ENCODE peak calls at places on chromosome 13, in six cellular contexts. One of them, this sample, is unnamed.
A peak's percentile ranks its signal among the peaks of the same experiment; 100 is the strongest.

GRCh38 chr13:67229438-67230242 is 496 bp downstream of the PCDH9 start:
- DNase-seq in endodermal cell: peak; percentile 64
- DNase-seq in heart right ventricle: no peak
- DNase-seq in prostate gland: no peak
- DNase-seq in body of pancreas: no peak
- DNase-seq in GM23338: peak; percentile 10
- DNase-seq in this sample: peak; percentile 2

GRCh38 chr13:110913911-110914292 is 967 bp downstream of the ANKRD10 start:
- DNase-seq in prostate gland: peak; percentile 29
- DNase-seq in heart right ventricle: no peak
- DNase-seq in endodermal cell: no peak
- DNase-seq in body of pancreas: no peak
- DNase-seq in GM23338: peak; percentile 51
- DNase-seq in this sample: no peak

GRCh38 chr13:106184778-106185177 is 350.7 kb downstream of the EFNB2 start:
- DNase-seq in body of pancreas: no peak
- DNase-seq in GM23338: no peak
- DNase-seq in prostate gland: no peak
- DNase-seq in endodermal cell: no peak
- DNase-seq in heart right ventricle: no peak
- DNase-seq in this sample: no peak

GRCh38 chr13:42600943-42601342 is 27.0 kb downstream of the TNFSF11 start:
- DNase-seq in body of pancreas: no peak
- DNase-seq in GM23338: no peak
- DNase-seq in heart right ventricle: no peak
- DNase-seq in prostate gland: no peak
- DNase-seq in endodermal cell: no peak
- DNase-seq in this sample: no peak

GRCh38 chr13:111006508-111007031 is 91.7 kb upstream of the ANKRD10 start:
- DNase-seq in heart right ventricle: peak; percentile 88
- DNase-seq in GM23338: peak; percentile 19
- DNase-seq in endodermal cell: peak; percentile 63
- DNase-seq in body of pancreas: peak; percentile 84
- DNase-seq in prostate gland: peak; percentile 44
- DNase-seq in this sample: peak; percentile 23

GRCh38 chr13:29583073-29583785 is 12.3 kb downstream of the SLC7A1 start:
- DNase-seq in endodermal cell: peak; percentile 61
- DNase-seq in GM23338: no peak
- DNase-seq in prostate gland: no peak
- DNase-seq in heart right ventricle: no peak
- DNase-seq in body of pancreas: no peak
- DNase-seq in this sample: no peak

GRCh38 chr13:92158335-92158734 is 759.9 kb downstream of the GPC5 start:
- DNase-seq in body of pancreas: no peak
- DNase-seq in endodermal cell: no peak
- DNase-seq in heart right ventricle: no peak
- DNase-seq in prostate gland: no peak
- DNase-seq in GM23338: no peak
- DNase-seq in this sample: no peak

GRCh38 chr13:61727714-61728275 is 312.1 kb upstream of the PCDH20 start:
- DNase-seq in body of pancreas: no peak
- DNase-seq in GM23338: no peak
- DNase-seq in prostate gland: no peak
- DNase-seq in heart right ventricle: no peak
- DNase-seq in endodermal cell: no peak
- DNase-seq in this sample: no peak

GRCh38 chr13:46751811-46752635 is 44.9 kb downstream of the ESD start:
- DNase-seq in heart right ventricle: no peak
- DNase-seq in GM23338: peak; percentile 13
- DNase-seq in body of pancreas: peak; percentile 34
- DNase-seq in endodermal cell: no peak
- DNase-seq in prostate gland: no peak
- DNase-seq in this sample: peak; percentile 19

GRCh38 chr13:34174671-34175145 is 356.8 kb downstream of the RFC3 start:
- DNase-seq in heart right ventricle: no peak
- DNase-seq in body of pancreas: no peak
- DNase-seq in endodermal cell: no peak
- DNase-seq in GM23338: no peak
- DNase-seq in prostate gland: no peak
- DNase-seq in this sample: peak; percentile 61

GRCh38 chr13:50444726-50445125 is 398.8 kb downstream of the DLEU7 start:
- DNase-seq in endodermal cell: peak; percentile 53
- DNase-seq in body of pancreas: no peak
- DNase-seq in heart right ventricle: no peak
- DNase-seq in prostate gland: no peak
- DNase-seq in GM23338: peak; percentile 15
- DNase-seq in this sample: no peak

GRCh38 chr13:111577429-111577828 is 257.0 kb downstream of the TEX29 start:
- DNase-seq in heart right ventricle: no peak
- DNase-seq in GM23338: no peak
- DNase-seq in prostate gland: no peak
- DNase-seq in endodermal cell: no peak
- DNase-seq in body of pancreas: no peak
- DNase-seq in this sample: no peak

GRCh38 chr13:76622336-76623045 is 263.7 kb downstream of the KCTD12 start:
- DNase-seq in endodermal cell: no peak
- DNase-seq in prostate gland: no peak
- DNase-seq in heart right ventricle: peak; percentile 41
- DNase-seq in body of pancreas: no peak
- DNase-seq in GM23338: no peak
- DNase-seq in this sample: no peak

GRCh38 chr13:52356327-52356726 is 49.6 kb downstream of the THSD1 start:
- DNase-seq in heart right ventricle: no peak
- DNase-seq in body of pancreas: no peak
- DNase-seq in prostate gland: no peak
- DNase-seq in GM23338: no peak
- DNase-seq in endodermal cell: no peak
- DNase-seq in this sample: no peak

GRCh38 chr13:32211788-32212187 is 103.4 kb downstream of the ZAR1L start:
- DNase-seq in endodermal cell: no peak
- DNase-seq in heart right ventricle: no peak
- DNase-seq in body of pancreas: no peak
- DNase-seq in GM23338: no peak
- DNase-seq in prostate gland: no peak
- DNase-seq in this sample: peak; percentile 92
- H3K4me3 ChIP-seq in endodermal cell: no peak overlapping the region
- H3K4me3 ChIP-seq in heart right ventricle: no peak overlapping the region
- H3K4me3 ChIP-seq in body of pancreas: no peak overlapping the region
- H3K4me3 ChIP-seq in GM23338: no peak overlapping the region
- H3K4me3 ChIP-seq in prostate gland: no peak overlapping the region
- H3K4me3 ChIP-seq in this sample: no peak overlapping the region

DNA sequence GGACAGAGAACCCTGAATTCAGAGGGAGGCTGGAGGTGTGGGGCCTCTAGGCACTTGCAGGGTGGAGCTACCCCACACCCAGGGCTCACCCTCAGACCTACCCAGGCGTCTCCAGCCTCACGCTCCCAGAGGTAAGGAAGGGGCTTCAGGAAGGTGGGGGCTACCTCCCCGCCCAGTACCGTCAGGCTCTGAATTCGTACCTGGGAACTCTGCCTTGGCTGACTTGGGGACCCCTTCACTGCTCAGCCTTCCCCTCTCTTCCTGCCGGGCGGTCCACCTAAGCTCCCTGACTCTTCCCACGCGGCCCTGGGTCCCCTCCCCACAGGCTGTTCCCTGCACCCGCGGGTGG is 28.5 kb upstream of the PARP4 start:
- DNase-seq in body of pancreas: no peak
- DNase-seq in prostate gland: no peak
- DNase-seq in heart right ventricle: no peak
- DNase-seq in GM23338: no peak
- DNase-seq in endodermal cell: no peak
- DNase-seq in this sample: no peak
- H3K4me3 ChIP-seq in body of pancreas: no peak overlapping the region
- H3K4me3 ChIP-seq in prostate gland: no peak overlapping the region
- H3K4me3 ChIP-seq in heart right ventricle: peak overlapping the region; percentile 53
- H3K4me3 ChIP-seq in GM23338: peak overlapping the region; percentile 77
- H3K4me3 ChIP-seq in endodermal cell: no peak overlapping the region
- H3K4me3 ChIP-seq in this sample: peak overlapping the region; percentile 45

GRCh38 chr13:78121459-78122348 is 203.1 kb upstream of the EDNRB start:
- DNase-seq in endodermal cell: peak; percentile 52
- DNase-seq in heart right ventricle: peak; percentile 45
- DNase-seq in GM23338: peak; percentile 88
- DNase-seq in body of pancreas: peak; percentile 53
- DNase-seq in prostate gland: peak; percentile 35
- DNase-seq in this sample: no peak
- H3K4me3 ChIP-seq in endodermal cell: no peak overlapping the region
- H3K4me3 ChIP-seq in heart right ventricle: no peak overlapping the region
- H3K4me3 ChIP-seq in GM23338: no peak overlapping the region
- H3K4me3 ChIP-seq in body of pancreas: no peak overlapping the region
- H3K4me3 ChIP-seq in prostate gland: no peak overlapping the region
- H3K4me3 ChIP-seq in this sample: no peak overlapping the region

DNA sequence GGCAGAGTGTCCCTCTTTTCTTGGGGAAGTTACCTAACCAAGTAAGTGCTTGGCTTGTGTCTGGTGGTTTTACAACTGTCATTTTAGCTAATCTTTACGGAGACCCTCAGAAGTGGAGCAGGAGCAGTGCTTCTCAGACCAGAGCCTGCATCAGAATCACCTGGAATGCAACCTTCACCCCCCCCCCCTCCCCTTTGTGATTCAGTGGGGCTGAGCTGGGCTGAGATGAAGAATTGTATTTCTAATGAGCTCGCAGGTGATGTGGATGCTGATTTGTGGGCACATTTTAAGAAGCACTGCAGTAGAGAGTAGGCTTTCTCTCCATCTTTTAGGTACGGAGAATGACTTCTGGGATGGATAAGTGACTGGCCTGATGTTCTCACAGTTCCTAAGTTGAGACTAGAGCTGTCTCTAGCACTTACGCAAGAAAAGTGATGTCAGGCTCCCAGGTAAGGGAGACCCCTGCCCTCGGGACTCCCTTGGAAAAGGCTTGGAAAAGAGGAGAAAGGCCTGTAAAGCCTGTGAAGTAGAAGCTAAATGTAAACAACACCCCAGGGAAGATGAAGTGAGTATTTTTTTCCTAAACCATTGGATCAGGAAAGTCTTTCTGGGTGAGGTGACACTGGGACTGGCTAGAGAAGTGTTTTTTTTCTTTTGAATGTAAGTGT is 23.3 kb upstream of the RNF113B start:
- DNase-seq in prostate gland: no peak
- DNase-seq in body of pancreas: no peak
- DNase-seq in endodermal cell: peak; percentile 85
- DNase-seq in GM23338: peak; percentile 82
- DNase-seq in heart right ventricle: no peak
- DNase-seq in this sample: no peak
- H3K4me3 ChIP-seq in prostate gland: no peak overlapping the region
- H3K4me3 ChIP-seq in body of pancreas: no peak overlapping the region
- H3K4me3 ChIP-seq in endodermal cell: no peak overlapping the region
- H3K4me3 ChIP-seq in GM23338: peak overlapping the region; percentile 49
- H3K4me3 ChIP-seq in heart right ventricle: no peak overlapping the region
- H3K4me3 ChIP-seq in this sample: no peak overlapping the region

GRCh38 chr13:101536079-101536478 is 83.6 kb downstream of the ITGBL1 start:
- DNase-seq in endodermal cell: no peak
- DNase-seq in GM23338: no peak
- DNase-seq in prostate gland: no peak
- DNase-seq in heart right ventricle: no peak
- DNase-seq in body of pancreas: no peak
- DNase-seq in this sample: no peak
- H3K4me3 ChIP-seq in endodermal cell: no peak overlapping the region
- H3K4me3 ChIP-seq in GM23338: no peak overlapping the region
- H3K4me3 ChIP-seq in prostate gland: no peak overlapping the region
- H3K4me3 ChIP-seq in heart right ventricle: no peak overlapping the region
- H3K4me3 ChIP-seq in body of pancreas: no peak overlapping the region
- H3K4me3 ChIP-seq in this sample: no peak overlapping the region

GRCh38 chr13:48234652-48235099 is 1.7 kb downstream of the ITM2B start:
- DNase-seq in body of pancreas: no peak
- DNase-seq in heart right ventricle: no peak
- DNase-seq in endodermal cell: no peak
- DNase-seq in prostate gland: no peak
- DNase-seq in GM23338: no peak
- DNase-seq in this sample: no peak

GRCh38 chr13:48235814-48236135 is 2.8 kb downstream of the ITM2B start:
- DNase-seq in prostate gland: no peak
- DNase-seq in heart right ventricle: no peak
- DNase-seq in GM23338: no peak
- DNase-seq in body of pancreas: no peak
- DNase-seq in endodermal cell: no peak
- DNase-seq in this sample: no peak

GRCh38 chr13:48233886-48234488 is 981 bp downstream of the ITM2B start:
- DNase-seq in heart right ventricle: no peak
- DNase-seq in prostate gland: peak; percentile 22
- DNase-seq in body of pancreas: no peak
- DNase-seq in GM23338: peak; percentile 21
- DNase-seq in endodermal cell: no peak
- DNase-seq in this sample: peak; percentile 10

GRCh38 chr13:48235100-48235813 is 2.3 kb downstream of the ITM2B start:
- DNase-seq in heart right ventricle: peak; percentile 37
- DNase-seq in endodermal cell: peak; percentile 68
- DNase-seq in body of pancreas: peak; percentile 57
- DNase-seq in GM23338: peak; percentile 65
- DNase-seq in prostate gland: peak; percentile 72
- DNase-seq in this sample: no peak

DNA sequence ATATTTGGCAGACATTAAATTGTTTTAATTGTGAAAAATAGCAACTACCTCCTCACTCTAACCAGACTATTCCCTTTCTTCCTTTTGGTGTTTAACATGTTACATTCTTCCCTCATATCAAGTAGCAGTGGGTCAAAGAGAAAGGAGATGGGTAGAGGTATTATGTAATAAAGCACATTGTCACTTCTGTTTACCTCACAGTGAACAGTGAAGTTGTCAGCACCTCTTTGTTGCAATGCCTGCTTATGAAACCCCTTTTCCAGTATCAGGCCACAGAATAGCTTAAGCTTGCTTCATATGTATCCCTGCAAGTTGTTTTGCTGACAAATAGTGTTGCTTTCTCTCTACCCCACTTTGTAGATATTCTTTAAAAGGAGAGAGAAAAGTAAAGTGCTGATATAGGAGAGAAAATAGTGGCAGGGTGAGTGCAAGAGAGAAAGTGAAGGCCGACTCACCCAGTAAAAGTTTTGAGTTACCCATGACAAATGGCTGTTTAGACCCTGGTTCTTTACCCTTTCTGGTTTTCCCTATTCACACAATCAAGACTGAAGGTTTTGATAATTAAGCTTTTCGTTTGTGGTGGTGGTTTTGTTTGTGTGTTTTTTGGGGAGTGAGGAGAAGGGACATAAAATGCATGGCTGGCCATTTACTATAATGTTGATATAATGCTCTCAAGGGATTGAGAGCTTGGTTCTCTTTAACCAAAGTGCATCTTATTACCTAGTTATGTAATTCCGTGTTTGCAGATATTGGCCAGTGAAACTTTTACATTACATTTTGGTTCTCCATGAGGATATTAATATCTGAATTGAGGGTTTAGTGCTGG is 3.7 kb downstream of the ITM2B start:
- DNase-seq in prostate gland: no peak
- DNase-seq in heart right ventricle: no peak
- DNase-seq in body of pancreas: no peak
- DNase-seq in GM23338: no peak
- DNase-seq in endodermal cell: no peak
- DNase-seq in this sample: no peak
- H3K4me3 ChIP-seq in prostate gland: peak overlapping the region; percentile 3
- H3K4me3 ChIP-seq in heart right ventricle: peak overlapping the region; percentile 93
- H3K4me3 ChIP-seq in body of pancreas: no peak overlapping the region
- H3K4me3 ChIP-seq in GM23338: peak overlapping the region; percentile 85
- H3K4me3 ChIP-seq in endodermal cell: peak overlapping the region; percentile 99
- H3K4me3 ChIP-seq in this sample: no peak overlapping the region

This sample was measured in AG04449.